ENCODE peak calls at places on chromosomes 3 and 15, in ten cellular contexts. Q, G, Y, F, V, R, C, U, J and W are unnamed samples.
A peak's percentile ranks its signal among the peaks of the same experiment; 100 is the strongest.

GRCh38 chr3:113231827-113232253 is 20.5 kb downstream of the BOC start:
- DNase-seq in C (no peak), V (no peak), J (no peak), G (no peak), Y (peak; percentile 95), U (no peak), F (no peak), Q (no peak), R (no peak), W (no peak)

GRCh38 chr3:107644631-107645030 is 121.9 kb downstream of the BBX start:
- DNase-seq in J (no peak), V (no peak), G (no peak), Y (no peak), R (no peak), F (no peak), C (no peak), Q (no peak), U (no peak), W (no peak)

GRCh38 chr3:53187430-53187829 is 26.4 kb downstream of the PRKCD start:
- DNase-seq in C (no peak), R (no peak), U (no peak), Y (no peak), G (no peak), J (no peak), F (no peak), V (peak; percentile 37), Q (no peak), W (no peak)

GRCh38 chr15:92848464-92848851 is 51.7 kb upstream of the CHD2 start:
- DNase-seq in Q (no peak), F (no peak), J (no peak), Y (no peak), C (no peak), R (no peak), U (no peak), V (no peak), G (no peak), W (no peak)

GRCh38 chr15:45114076-45114750 is at the start of the genes DUOX2 and DUOXA2:
- DNase-seq in V (no peak), Y (no peak), Q (no peak), G (no peak), C (no peak), F (no peak), J (no peak), R (no peak), U (no peak), W (no peak)

GRCh38 chr3:131608741-131609140 is 106.0 kb upstream of the MRPL3 start:
- DNase-seq in V (no peak), Y (no peak), F (no peak), J (no peak), U (no peak), G (no peak), C (no peak), R (no peak), Q (no peak), W (no peak)

GRCh38 chr15:66912001-66912400 is 153.4 kb upstream of the SMAD3 start:
- DNase-seq in G (no peak), V (no peak), Y (no peak), F (no peak), Q (no peak), J (no peak), C (no peak), R (no peak), U (no peak), W (peak; percentile 62)

GRCh38 chr15:83206387-83206970 is 1.1 kb downstream of the HDGFL3 start:
- DNase-seq in V (no peak), Q (no peak), C (no peak), R (no peak), F (no peak), G (peak; percentile 62), U (no peak), J (no peak), Y (peak; percentile 31), W (no peak)

GRCh38 chr15:78407889-78408640 is 30.0 kb upstream of the IREB2 start:
- DNase-seq in V (no peak), Y (no peak), R (no peak), C (no peak), F (no peak), G (no peak), J (no peak), U (no peak), Q (no peak), W (no peak)

GRCh38 chr15:66775127-66776105 is 73.4 kb downstream of the SMAD6 start:
- DNase-seq in R (peak; percentile 58), G (peak; percentile 71), C (no peak), F (no peak), J (no peak), Q (peak; percentile 72), U (no peak), V (peak; percentile 35), Y (no peak), W (no peak)

GRCh38 chr3:140953028-140953960 is 11.7 kb downstream of the SLC25A36 start:
- DNase-seq in U (no peak), F (no peak), Q (no peak), V (no peak), J (no peak), R (no peak), G (no peak), C (peak; percentile 26), Y (no peak), W (no peak)

GRCh38 chr15:80619677-80620076 is 75.4 kb upstream of the ABHD17C start:
- DNase-seq in C (no peak), J (no peak), F (no peak), V (no peak), U (no peak), G (no peak), Y (no peak), Q (no peak), R (no peak), W (no peak)

GRCh38 chr3:32457971-32458471 is 44.6 kb downstream of the CMTM6 start:
- DNase-seq in Q (no peak), F (no peak), U (no peak), Y (no peak), V (peak; percentile 81), C (no peak), G (no peak), J (no peak), R (no peak), W (no peak)

GRCh38 chr3:32456429-32457130 is 46.1 kb downstream of the CMTM6 start:
- DNase-seq in V (peak; percentile 74), C (no peak), Y (no peak), F (no peak), J (no peak), G (no peak), Q (no peak), U (no peak), R (no peak), W (no peak)

GRCh38 chr3:32455609-32456428 is 46.8 kb downstream of the CMTM6 start:
- DNase-seq in Y (no peak), U (no peak), R (no peak), C (no peak), F (no peak), Q (no peak), J (no peak), V (no peak), G (no peak), W (no peak)

GRCh38 chr3:32459474-32459873 is 43.2 kb downstream of the CMTM6 start:
- DNase-seq in R (no peak), C (peak; percentile 5), V (peak; percentile 79), U (no peak), J (no peak), Q (no peak), G (no peak), F (no peak), Y (no peak), W (no peak)

GRCh38 chr3:32460031-32460749 is 42.5 kb downstream of the CMTM6 start:
- DNase-seq in R (no peak), Y (no peak), C (no peak), Q (no peak), J (no peak), F (no peak), G (no peak), V (peak; percentile 89), U (no peak), W (no peak)
- H3K4me3 ChIP-seq in R (no peak overlapping the region), Y (no peak overlapping the region), C (no peak overlapping the region), Q (no peak overlapping the region), J (no peak overlapping the region), F (no peak overlapping the region), G (no peak overlapping the region), V (peak overlapping the region; percentile 10), U (no peak overlapping the region), W (no peak overlapping the region)

GRCh38 chr15:34342737-34343575 is at the start of the genes NOP10 and NUTM1:
- DNase-seq in J (peak; percentile 59), V (peak; percentile 97), G (peak; percentile 94), R (peak; percentile 90), F (peak; percentile 92), Y (peak; percentile 83), U (peak; percentile 73), C (peak; percentile 82), Q (peak; percentile 93), W (peak; percentile 98)
- TF ChIP-seq CTCF in J (peak; percentile 98), V (peak; percentile 98), G (peak; percentile 96), R (peak; percentile 87), F (peak; percentile 96), Y (peak; percentile 99), U (peak; percentile 94), C (peak; percentile 97), Q (peak; percentile 98), W (no peak)

DNA sequence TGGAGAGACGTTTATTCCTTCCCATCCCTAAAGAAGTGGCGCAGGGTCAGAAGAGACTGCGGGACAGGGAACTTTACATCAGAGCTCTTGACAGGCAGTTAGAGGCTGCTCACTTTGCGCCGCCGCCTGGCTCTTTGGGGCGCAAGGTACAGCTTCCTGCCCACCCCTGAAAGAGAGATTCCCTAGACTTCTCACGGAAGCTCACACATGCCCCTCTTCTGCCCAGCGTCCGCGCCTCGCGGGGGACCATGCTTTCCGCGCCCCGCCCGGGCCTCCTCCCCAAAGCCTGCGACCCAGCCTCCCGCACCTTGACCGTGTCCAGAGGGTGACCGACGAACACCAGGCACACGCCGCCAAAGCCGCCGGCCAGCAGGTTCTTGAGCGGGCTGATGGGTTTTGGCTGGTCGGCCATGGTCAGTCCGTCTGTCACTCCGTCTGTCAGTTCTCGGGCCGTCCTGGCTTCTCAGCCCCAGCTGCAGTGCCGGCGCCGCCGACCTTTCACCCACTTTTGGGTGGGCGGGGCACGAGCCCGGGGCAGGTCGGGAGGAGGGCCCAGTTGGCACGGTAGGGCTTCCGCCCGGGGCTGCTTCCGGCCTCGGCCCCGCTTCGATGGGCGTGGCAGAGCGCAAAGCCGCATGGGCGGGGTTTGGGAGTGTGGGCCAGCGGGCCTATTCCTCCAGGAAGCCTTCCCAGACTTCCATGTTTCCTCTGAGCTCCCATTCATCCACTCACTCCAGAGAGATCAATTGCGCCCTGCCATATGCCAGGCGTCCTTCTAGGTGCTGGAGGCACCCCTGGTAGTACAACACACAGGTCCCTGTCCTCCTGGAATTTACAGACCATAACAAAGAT is at the start of gene SLC25A20:
- DNase-seq in U (peak; percentile 76), R (peak; percentile 84), Q (peak; percentile 96), F (peak; percentile 86), V (peak; percentile 99), J (peak; percentile 47), Y (peak; percentile 70), G (peak; percentile 95), C (peak; percentile 96), W (peak; percentile 98)
- TF ChIP-seq POLR2A in U (peak; percentile 55), R (no peak), Q (no peak), F (no peak), V (no peak), J (no peak), Y (no peak), G (no peak), C (peak; percentile 56), W (no peak)

GRCh38 chr3:196207833-196208607 is 3.2 kb downstream of the ZDHHC19 start:
- DNase-seq in G (no peak), F (no peak), V (peak; percentile 93), Q (peak; percentile 64), J (no peak), C (peak; percentile 100), Y (peak; percentile 57), R (no peak), U (no peak), W (no peak)
- H3K4me3 ChIP-seq in G (peak overlapping the region; percentile 38), F (peak overlapping the region; percentile 18), V (peak overlapping the region; percentile 45), Q (peak overlapping the region; percentile 24), J (peak overlapping the region; percentile 25), C (peak overlapping the region; percentile 58), Y (peak overlapping the region; percentile 78), R (peak overlapping the region; percentile 26), U (peak overlapping the region; percentile 15), W (no peak overlapping the region)